ENCODE peak calls at places on chromosomes 1 and 21, in six cellular contexts. B is endothelial cell of umbilical vein; U is mammary epithelial cell; Q is colonic mucosa; E is CD8-positive, alpha-beta T cell; S is upper lobe of right lung. Y is an unnamed sample.

GRCh38 chr1:2124446-2125198 is 70.0 kb downstream of the FAAP20 start:
- DNase-seq in B (no peak), U (no peak), Q (no peak), E (no peak), S (peak), Y (no peak)

GRCh38 chr1:212285685-212286436 is 651 bp downstream of the PPP2R5A start:
- DNase-seq in B (peak), U (peak), Q (peak), E (peak), S (peak), Y (peak)

GRCh38 chr1:173043253-173043652 is 7.5 kb downstream of the TNFSF18 start:
- DNase-seq in B (peak), U (peak), Q (no peak), E (no peak), S (no peak), Y (peak)

GRCh38 chr1:75233302-75233929 is 99.2 kb downstream of the LHX8 start:
- DNase-seq in B (peak), U (peak), Q (no peak), E (no peak), S (no peak), Y (peak)

GRCh38 chr21:33078907-33079582 is 9.1 kb downstream of the OLIG1 start:
- DNase-seq in B (no peak), U (peak), Q (no peak), E (no peak), S (no peak), Y (peak)

GRCh38 chr1:113684153-113684541 is 75.1 kb downstream of the PHTF1 start:
- DNase-seq in B (peak), U (no peak), Q (peak), E (no peak), S (no peak), Y (peak)

GRCh38 chr1:231866392-231867331 is 240.1 kb downstream of the DISC1 start:
- DNase-seq in B (peak), U (peak), Q (peak), E (peak), S (no peak), Y (peak)

GRCh38 chr21:38306407-38306806 is 49.6 kb downstream of the KCNJ15 start:
- DNase-seq in B (peak), U (peak), Q (no peak), E (no peak), S (no peak), Y (peak)

GRCh38 chr1:109832935-109833334 is 69.2 kb upstream of the EPS8L3 start:
- DNase-seq in B (no peak), U (no peak), Q (no peak), E (no peak), S (no peak), Y (no peak)

GRCh38 chr1:97814121-97814520 is 106.7 kb downstream of the DPYD start:
- DNase-seq in B (no peak), U (peak), Q (no peak), E (no peak), S (no peak), Y (peak)

GRCh38 chr21:28138272-28138671 is 854.4 kb downstream of the LTN1 start:
- DNase-seq in B (no peak), U (no peak), Q (no peak), E (no peak), S (no peak), Y (no peak)

GRCh38 chr21:34743285-34743684 is 74.5 kb downstream of the CLIC6 start:
- DNase-seq in B (no peak), U (no peak), Q (no peak), E (no peak), S (no peak), Y (no peak)
- H3K4me3 ChIP-seq in B (no peak), U (no peak), Q (no peak), E (no peak), S (no peak), Y (no peak)

GRCh38 chr1:175192111-175192629 is 406 bp downstream of the KIAA0040 start:
- DNase-seq in B (peak), U (peak), Q (peak), E (no peak), S (peak), Y (peak)

GRCh38 chr1:175193339-175193950 is 869 bp upstream of the KIAA0040 start:
- DNase-seq in B (peak), U (peak), Q (no peak), E (no peak), S (no peak), Y (peak)

GRCh38 chr1:175191654-175192053 is 922 bp downstream of the KIAA0040 start:
- DNase-seq in B (peak), U (peak), Q (peak), E (no peak), S (no peak), Y (peak)

GRCh38 chr1:175195281-175195680 is 2.7 kb upstream of the KIAA0040 start:
- DNase-seq in B (no peak), U (no peak), Q (no peak), E (no peak), S (no peak), Y (no peak)

DNA sequence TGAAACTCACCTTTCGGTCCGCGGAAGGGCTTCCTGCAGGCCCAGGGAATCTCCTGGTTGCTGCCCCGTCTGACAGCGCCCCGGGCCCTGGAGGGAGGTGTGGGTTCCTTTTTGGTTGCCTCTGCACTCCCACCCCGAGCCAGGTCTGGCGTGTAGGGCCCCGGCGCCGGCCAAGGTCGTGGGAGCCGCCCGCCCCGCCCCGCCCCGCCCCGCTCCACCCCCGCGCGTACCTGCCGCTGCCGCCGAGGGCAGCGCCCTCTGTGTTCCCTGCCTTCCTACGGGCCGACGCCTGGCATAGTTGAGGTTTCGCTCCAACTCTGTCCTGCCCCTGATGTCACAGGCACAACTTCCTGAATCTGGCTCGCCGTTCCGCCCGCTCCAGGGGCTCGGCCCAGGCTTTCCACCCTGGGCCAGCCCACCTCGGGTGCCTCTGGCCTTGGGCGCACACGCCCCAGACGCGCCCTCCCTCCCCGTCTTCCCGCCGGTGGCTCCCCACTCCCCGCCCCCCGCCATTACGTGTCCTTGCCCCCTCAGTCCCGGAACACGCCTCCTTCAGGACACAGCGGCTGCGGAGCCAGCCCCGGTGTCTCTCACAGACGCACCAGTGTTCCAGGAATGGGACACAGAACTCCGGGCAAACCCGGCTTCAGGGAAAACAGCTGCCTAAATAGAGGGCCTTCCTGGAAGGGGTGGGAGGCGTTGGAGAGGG is at the start of gene KIAA0040:
- DNase-seq in B (peak), U (peak), Q (peak), E (peak), S (peak), Y (peak)
- TF ChIP-seq CTCF in B (no peak), U (no peak), Q (no peak), E (no peak), S (peak), Y (no peak)

DNA sequence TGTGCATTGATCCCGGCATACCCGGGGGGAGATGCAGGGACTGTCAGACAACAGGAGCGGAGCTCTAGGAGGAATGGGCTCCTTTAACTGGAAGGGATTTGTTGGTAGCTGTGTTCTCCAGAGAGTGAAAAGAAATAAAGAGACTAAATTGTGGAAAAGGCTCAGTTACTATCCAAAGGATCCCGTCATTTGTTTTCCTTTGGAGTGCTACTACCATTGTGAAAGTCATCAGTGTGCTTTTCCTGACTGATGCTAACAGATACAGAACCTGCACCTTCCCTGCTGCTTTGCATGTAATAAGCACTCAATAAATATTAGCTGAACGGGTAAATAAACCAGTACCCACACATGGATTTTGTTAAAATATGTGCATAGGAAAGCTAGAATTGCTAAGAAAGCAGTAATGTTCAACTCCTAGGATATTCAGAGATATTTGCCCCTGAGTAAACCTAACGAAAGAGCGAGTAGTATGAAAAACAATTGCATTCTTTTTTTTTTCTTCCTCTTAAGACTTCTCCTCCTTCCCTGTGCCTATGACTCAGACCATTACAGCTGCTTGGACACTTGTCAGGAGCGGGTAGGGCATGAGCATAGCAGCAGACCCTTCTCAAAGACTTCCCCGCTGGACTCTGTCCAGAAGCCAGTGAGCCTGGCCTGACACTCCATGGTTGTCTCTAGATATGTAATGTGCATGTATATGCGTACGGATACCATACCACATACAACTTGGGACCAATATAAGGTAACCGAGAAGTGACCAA is 41.6 kb downstream of the PTGFRN start:
- DNase-seq in B (peak), U (no peak), Q (peak), E (no peak), S (no peak), Y (peak)
- H3K4me3 ChIP-seq in B (no peak), U (no peak), Q (no peak), E (no peak), S (no peak), Y (no peak)

DNA sequence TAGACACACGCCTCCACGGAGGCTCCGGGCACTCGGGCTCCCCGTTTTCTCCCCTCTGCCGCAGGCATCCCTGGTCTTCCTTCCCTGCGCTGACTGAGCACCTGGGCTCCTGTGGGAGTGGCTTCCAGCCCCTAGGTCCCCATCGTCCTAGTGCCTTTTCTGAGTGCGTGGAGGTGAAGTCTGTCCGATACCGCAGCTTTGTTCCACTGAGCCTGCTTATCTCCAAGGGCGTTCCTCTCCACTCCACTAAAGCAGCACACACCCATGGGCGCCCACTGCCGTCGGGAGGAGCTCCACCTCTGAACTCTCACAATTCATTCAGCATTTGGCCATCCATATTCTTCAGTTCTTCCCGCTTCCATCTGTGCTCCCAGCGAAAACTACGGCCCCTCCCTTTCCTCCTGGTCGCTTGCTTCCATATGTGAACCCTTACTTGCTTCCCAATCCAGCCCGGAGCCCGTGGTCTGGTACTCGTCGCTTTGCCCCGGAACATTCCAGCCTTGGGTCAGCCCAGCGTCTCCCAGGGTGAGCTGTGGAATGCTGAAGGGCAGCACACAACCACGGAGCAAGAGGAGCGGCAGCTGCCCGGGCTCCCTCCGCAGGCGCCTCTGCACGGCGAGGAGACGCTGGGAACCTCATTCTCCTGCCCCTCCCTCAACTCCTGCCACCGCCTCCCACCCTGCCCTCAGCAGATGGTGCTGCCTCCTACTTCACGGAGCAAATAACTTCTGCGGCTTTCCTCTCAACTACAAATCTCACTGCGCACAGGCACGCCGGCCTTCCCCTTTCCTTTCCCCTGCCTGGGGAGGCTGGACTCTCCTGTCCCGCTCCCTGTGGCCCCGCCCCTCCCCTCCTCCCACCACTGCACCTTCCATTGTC is 27.5 kb downstream of the ATP8B2 start:
- DNase-seq in B (peak), U (peak), Q (peak), E (peak), S (peak), Y (peak)
- TF ChIP-seq CTCF in B (no peak), U (no peak), Q (no peak), E (no peak), S (no peak), Y (no peak)

GRCh38 chr1:185731446-185731845 is 2.7 kb upstream of the HMCN1 start:
- DNase-seq in B (no peak), U (no peak), Q (no peak), E (no peak), S (no peak), Y (no peak)

GRCh38 chr1:185732941-185733340 is 1.2 kb upstream of the HMCN1 start:
- DNase-seq in B (no peak), U (no peak), Q (no peak), E (no peak), S (no peak), Y (no peak)

GRCh38 chr1:185735667-185736105 is 1.5 kb downstream of the HMCN1 start:
- DNase-seq in B (peak), U (no peak), Q (no peak), E (no peak), S (no peak), Y (peak)

GRCh38 chr1:185733818-185734709 is at the start of gene HMCN1:
- DNase-seq in B (peak), U (peak), Q (peak), E (no peak), S (peak), Y (peak)

GRCh38 chr1:185734929-185735666 is 907 bp downstream of the HMCN1 start:
- DNase-seq in B (peak), U (no peak), Q (no peak), E (no peak), S (no peak), Y (peak)
- H3K4me3 ChIP-seq in B (peak), U (peak), Q (no peak), E (no peak), S (peak), Y (peak)

GRCh38 chr1:155514582-155515187 is 47.9 kb downstream of the ASH1L start:
- DNase-seq in B (no peak), U (no peak), Q (no peak), E (no peak), S (no peak), Y (peak)

GRCh38 chr1:155518484-155518883 is 44.1 kb downstream of the ASH1L start:
- DNase-seq in B (no peak), U (no peak), Q (no peak), E (no peak), S (no peak), Y (no peak)

GRCh38 chr1:155509064-155509463 is 53.5 kb downstream of the ASH1L start:
- DNase-seq in B (no peak), U (no peak), Q (no peak), E (no peak), S (no peak), Y (no peak)

GRCh38 chr1:155507960-155508359 is 54.6 kb downstream of the ASH1L start:
- DNase-seq in B (no peak), U (no peak), Q (no peak), E (no peak), S (no peak), Y (no peak)

DNA sequence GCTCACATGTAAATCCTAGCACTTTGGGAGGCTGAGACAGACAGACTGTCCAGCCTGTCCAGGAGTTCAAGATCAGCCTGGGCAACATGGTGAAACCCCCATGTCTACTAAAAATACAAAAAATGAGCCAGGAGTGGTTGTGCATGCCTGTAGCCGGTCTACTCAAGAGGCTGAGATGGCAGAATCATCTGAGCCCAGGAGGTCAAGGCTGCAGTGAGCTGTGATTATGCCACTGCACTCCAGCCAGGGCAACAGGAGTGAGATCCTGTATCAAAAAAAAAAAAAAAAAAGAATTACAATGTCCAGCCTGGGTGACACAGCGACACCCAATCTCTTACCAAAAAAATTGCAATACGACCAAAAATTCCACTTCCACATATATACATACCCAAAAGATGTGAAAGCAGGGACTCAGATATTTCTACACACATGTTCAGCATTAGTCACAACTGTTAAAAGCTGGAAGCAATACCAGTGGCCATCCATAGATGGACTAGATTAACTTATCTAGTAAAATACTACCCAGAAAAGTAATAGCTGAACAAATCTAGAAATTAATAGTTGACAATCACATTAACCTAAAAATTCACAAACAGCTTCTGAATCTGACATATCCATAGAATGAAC is 49.2 kb downstream of the ASH1L start:
- DNase-seq in B (no peak), U (no peak), Q (no peak), E (no peak), S (no peak), Y (peak)
- TF ChIP-seq CTCF in B (no peak), U (no peak), Q (no peak), E (no peak), S (no peak), Y (peak)

GRCh38 chr1:152459596-152460528 is 45.8 kb upstream of the CRNN start:
- DNase-seq in B (peak), U (peak), Q (peak), E (peak), S (peak), Y (peak)
- H3K4me3 ChIP-seq in B (no peak), U (no peak), Q (no peak), E (no peak), S (peak), Y (no peak)

DNA sequence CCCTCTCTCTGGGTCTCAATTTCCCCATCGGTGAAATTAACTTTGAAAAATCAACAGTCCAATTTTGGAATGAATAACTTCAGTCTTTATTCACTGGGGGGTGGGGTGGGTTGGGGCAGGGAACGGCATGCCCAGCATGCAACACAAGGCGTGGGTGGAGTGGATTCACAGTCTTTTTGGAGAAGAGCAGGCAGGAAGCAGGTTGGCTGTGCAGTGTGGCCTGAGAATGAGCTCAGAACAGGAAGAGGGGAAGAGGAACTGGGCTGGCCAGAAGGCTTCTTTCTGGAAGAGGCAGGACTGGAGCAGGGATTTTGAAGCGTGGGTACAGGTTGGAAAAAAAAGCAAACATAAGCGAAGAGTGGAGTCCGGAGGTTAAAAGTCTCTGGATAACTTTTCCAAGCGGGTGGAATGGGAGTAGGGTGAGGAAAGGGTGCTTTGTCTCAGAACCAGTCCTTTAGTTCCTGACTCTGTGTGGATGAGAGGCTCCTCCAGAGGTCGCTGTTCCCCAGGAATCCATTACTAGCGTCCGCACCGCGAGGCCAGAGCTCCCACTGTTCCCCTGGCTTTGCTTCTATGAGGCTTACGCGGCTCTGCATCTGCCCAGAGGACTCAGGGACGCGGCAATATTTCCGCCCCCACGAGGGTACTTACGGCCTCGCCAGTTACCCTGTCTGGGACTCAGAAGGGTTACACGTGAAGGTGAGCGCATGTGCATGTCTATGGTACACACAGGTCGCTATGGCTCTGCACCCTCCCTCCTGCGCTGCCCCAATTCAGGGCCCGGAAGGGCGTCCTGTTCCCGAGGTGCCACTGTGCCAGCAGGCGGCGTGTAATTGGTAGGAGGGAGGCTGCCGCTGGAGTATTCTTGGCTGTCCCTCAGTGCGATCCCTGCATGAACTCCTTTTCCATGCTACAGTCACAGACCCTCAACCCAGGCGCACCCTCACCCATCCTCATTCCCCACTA is 5.5 kb upstream of the FOXD2 start:
- DNase-seq in B (peak), U (peak), Q (peak), E (peak), S (peak), Y (peak)
- TF ChIP-seq CTCF in B (peak), U (peak), Q (peak), E (peak), S (peak), Y (peak)

GRCh38 chr1:111615874-111616715 is 3.5 kb upstream of the RAP1A start:
- DNase-seq in B (no peak), U (no peak), Q (no peak), E (no peak), S (no peak), Y (peak)
- H3K4me3 ChIP-seq in B (no peak), U (no peak), Q (no peak), E (no peak), S (no peak), Y (no peak)

GRCh38 chr1:83545450-83545849 is 453.5 kb downstream of the TTLL7 start:
- DNase-seq in B (no peak), U (no peak), Q (no peak), E (no peak), S (no peak), Y (no peak)
- TF ChIP-seq CTCF in B (no peak), U (no peak), Q (no peak), E (no peak), S (no peak), Y (no peak)